ENCODE peak calls at places on chromosome 7, in six cellular contexts. One of them, this sample, is unnamed.

GRCh38 chr7:29297194-29297890 is 102.8 kb downstream of the CHN2 start:
- DNase-seq in activated CD4-positive, alpha-beta memory T cell treated with anti-CD3 and anti-CD28 coated beads for 36 hours: peak
- DNase-seq in adipocyte: no peak
- DNase-seq in brain microvascular endothelial cell: no peak
- DNase-seq in T1000: no peak
- DNase-seq in NCI-H1105 treated with DMSO at 0.1 percent for 48 hours: no peak
- DNase-seq in this sample: peak

GRCh38 chr7:74040101-74040790 is 12.3 kb downstream of the ELN start:
- DNase-seq in activated CD4-positive, alpha-beta memory T cell treated with anti-CD3 and anti-CD28 coated beads for 36 hours: no peak
- DNase-seq in NCI-H1105 treated with DMSO at 0.1 percent for 48 hours: no peak
- DNase-seq in T1000: no peak
- DNase-seq in brain microvascular endothelial cell: no peak
- DNase-seq in adipocyte: no peak
- DNase-seq in this sample: no peak

GRCh38 chr7:149496642-149497391 is 792 bp downstream of the ZNF746 start:
- DNase-seq in brain microvascular endothelial cell: peak
- DNase-seq in NCI-H1105 treated with DMSO at 0.1 percent for 48 hours: peak
- DNase-seq in T1000: no peak
- DNase-seq in activated CD4-positive, alpha-beta memory T cell treated with anti-CD3 and anti-CD28 coated beads for 36 hours: peak
- DNase-seq in adipocyte: peak
- DNase-seq in this sample: peak

GRCh38 chr7:124056234-124056633 is 23.4 kb upstream of the TMEM229A start:
- DNase-seq in NCI-H1105 treated with DMSO at 0.1 percent for 48 hours: no peak
- DNase-seq in activated CD4-positive, alpha-beta memory T cell treated with anti-CD3 and anti-CD28 coated beads for 36 hours: no peak
- DNase-seq in adipocyte: no peak
- DNase-seq in T1000: no peak
- DNase-seq in brain microvascular endothelial cell: no peak
- DNase-seq in this sample: no peak

GRCh38 chr7:115038158-115038557 is 116.3 kb downstream of the MDFIC start:
- DNase-seq in T1000: no peak
- DNase-seq in brain microvascular endothelial cell: no peak
- DNase-seq in NCI-H1105 treated with DMSO at 0.1 percent for 48 hours: peak
- DNase-seq in activated CD4-positive, alpha-beta memory T cell treated with anti-CD3 and anti-CD28 coated beads for 36 hours: no peak
- DNase-seq in adipocyte: no peak
- DNase-seq in this sample: no peak

GRCh38 chr7:772861-773621 is 46.0 kb upstream of the PRKAR1B start:
- DNase-seq in adipocyte: no peak
- DNase-seq in NCI-H1105 treated with DMSO at 0.1 percent for 48 hours: no peak
- DNase-seq in T1000: no peak
- DNase-seq in activated CD4-positive, alpha-beta memory T cell treated with anti-CD3 and anti-CD28 coated beads for 36 hours: no peak
- DNase-seq in brain microvascular endothelial cell: no peak
- DNase-seq in this sample: no peak

GRCh38 chr7:91082854-91083495 is 181.3 kb upstream of the FZD1 start:
- DNase-seq in brain microvascular endothelial cell: no peak
- DNase-seq in NCI-H1105 treated with DMSO at 0.1 percent for 48 hours: peak
- DNase-seq in activated CD4-positive, alpha-beta memory T cell treated with anti-CD3 and anti-CD28 coated beads for 36 hours: no peak
- DNase-seq in adipocyte: peak
- DNase-seq in T1000: no peak
- DNase-seq in this sample: no peak

GRCh38 chr7:29494350-29494749 is 69.3 kb upstream of the PRR15 start:
- DNase-seq in brain microvascular endothelial cell: no peak
- DNase-seq in activated CD4-positive, alpha-beta memory T cell treated with anti-CD3 and anti-CD28 coated beads for 36 hours: no peak
- DNase-seq in T1000: no peak
- DNase-seq in NCI-H1105 treated with DMSO at 0.1 percent for 48 hours: no peak
- DNase-seq in adipocyte: peak
- DNase-seq in this sample: no peak

GRCh38 chr7:46750321-46750865 is 829.3 kb upstream of the IGFBP3 start:
- DNase-seq in T1000: no peak
- DNase-seq in adipocyte: no peak
- DNase-seq in brain microvascular endothelial cell: no peak
- DNase-seq in NCI-H1105 treated with DMSO at 0.1 percent for 48 hours: no peak
- DNase-seq in activated CD4-positive, alpha-beta memory T cell treated with anti-CD3 and anti-CD28 coated beads for 36 hours: no peak
- DNase-seq in this sample: no peak

GRCh38 chr7:69770613-69771012 is 172.3 kb downstream of the AUTS2 start:
- DNase-seq in brain microvascular endothelial cell: no peak
- DNase-seq in adipocyte: no peak
- DNase-seq in T1000: no peak
- DNase-seq in NCI-H1105 treated with DMSO at 0.1 percent for 48 hours: no peak
- DNase-seq in activated CD4-positive, alpha-beta memory T cell treated with anti-CD3 and anti-CD28 coated beads for 36 hours: no peak
- DNase-seq in this sample: no peak

GRCh38 chr7:40015790-40016296 is 65.8 kb downstream of the CDK13 start:
- DNase-seq in NCI-H1105 treated with DMSO at 0.1 percent for 48 hours: peak
- DNase-seq in activated CD4-positive, alpha-beta memory T cell treated with anti-CD3 and anti-CD28 coated beads for 36 hours: no peak
- DNase-seq in T1000: no peak
- DNase-seq in brain microvascular endothelial cell: peak
- DNase-seq in adipocyte: peak
- DNase-seq in this sample: peak

GRCh38 chr7:128459394-128459878 is 3.8 kb downstream of the HILPDA start:
- DNase-seq in adipocyte: peak
- DNase-seq in NCI-H1105 treated with DMSO at 0.1 percent for 48 hours: peak
- DNase-seq in T1000: no peak
- DNase-seq in activated CD4-positive, alpha-beta memory T cell treated with anti-CD3 and anti-CD28 coated beads for 36 hours: peak
- DNase-seq in brain microvascular endothelial cell: peak
- DNase-seq in this sample: peak

GRCh38 chr7:22726345-22726848 is 603 bp upstream of the IL6 start:
- DNase-seq in T1000: peak
- DNase-seq in brain microvascular endothelial cell: peak
- DNase-seq in adipocyte: peak
- DNase-seq in NCI-H1105 treated with DMSO at 0.1 percent for 48 hours: peak
- DNase-seq in activated CD4-positive, alpha-beta memory T cell treated with anti-CD3 and anti-CD28 coated beads for 36 hours: peak
- DNase-seq in this sample: peak

GRCh38 chr7:74083928-74084721 is 521 bp downstream of the LIMK1 start:
- DNase-seq in NCI-H1105 treated with DMSO at 0.1 percent for 48 hours: no peak
- DNase-seq in T1000: no peak
- DNase-seq in activated CD4-positive, alpha-beta memory T cell treated with anti-CD3 and anti-CD28 coated beads for 36 hours: peak
- DNase-seq in adipocyte: peak
- DNase-seq in brain microvascular endothelial cell: no peak
- DNase-seq in this sample: peak

GRCh38 chr7:129644634-129645230 is 33.2 kb downstream of the NRF1 start:
- DNase-seq in adipocyte: peak
- DNase-seq in activated CD4-positive, alpha-beta memory T cell treated with anti-CD3 and anti-CD28 coated beads for 36 hours: no peak
- DNase-seq in T1000: no peak
- DNase-seq in NCI-H1105 treated with DMSO at 0.1 percent for 48 hours: peak
- DNase-seq in brain microvascular endothelial cell: peak
- DNase-seq in this sample: no peak

GRCh38 chr7:36360244-36360643 is 29.4 kb upstream of the ANLN start:
- DNase-seq in adipocyte: no peak
- DNase-seq in activated CD4-positive, alpha-beta memory T cell treated with anti-CD3 and anti-CD28 coated beads for 36 hours: no peak
- DNase-seq in brain microvascular endothelial cell: no peak
- DNase-seq in T1000: no peak
- DNase-seq in NCI-H1105 treated with DMSO at 0.1 percent for 48 hours: no peak
- DNase-seq in this sample: no peak

GRCh38 chr7:155584763-155585531 is 38.6 kb upstream of the CNPY1 start:
- DNase-seq in adipocyte: peak
- DNase-seq in NCI-H1105 treated with DMSO at 0.1 percent for 48 hours: no peak
- DNase-seq in T1000: no peak
- DNase-seq in brain microvascular endothelial cell: peak
- DNase-seq in activated CD4-positive, alpha-beta memory T cell treated with anti-CD3 and anti-CD28 coated beads for 36 hours: no peak
- DNase-seq in this sample: no peak

GRCh38 chr7:134514663-134515062 is 12.7 kb upstream of the AKR1B10 start:
- DNase-seq in T1000: peak
- DNase-seq in brain microvascular endothelial cell: peak
- DNase-seq in adipocyte: peak
- DNase-seq in activated CD4-positive, alpha-beta memory T cell treated with anti-CD3 and anti-CD28 coated beads for 36 hours: no peak
- DNase-seq in NCI-H1105 treated with DMSO at 0.1 percent for 48 hours: peak
- DNase-seq in this sample: peak

GRCh38 chr7:2604608-2605174 is 27.1 kb upstream of the TTYH3 start:
- DNase-seq in T1000: no peak
- DNase-seq in brain microvascular endothelial cell: no peak
- DNase-seq in activated CD4-positive, alpha-beta memory T cell treated with anti-CD3 and anti-CD28 coated beads for 36 hours: no peak
- DNase-seq in NCI-H1105 treated with DMSO at 0.1 percent for 48 hours: no peak
- DNase-seq in adipocyte: no peak
- DNase-seq in this sample: no peak

GRCh38 chr7:24755541-24756416 is 1.5 kb downstream of the GSDME start:
- DNase-seq in activated CD4-positive, alpha-beta memory T cell treated with anti-CD3 and anti-CD28 coated beads for 36 hours: peak
- DNase-seq in adipocyte: no peak
- DNase-seq in T1000: no peak
- DNase-seq in NCI-H1105 treated with DMSO at 0.1 percent for 48 hours: no peak
- DNase-seq in brain microvascular endothelial cell: peak
- DNase-seq in this sample: peak

GRCh38 chr7:2785071-2785500 is 59.0 kb downstream of the GNA12 start:
- DNase-seq in activated CD4-positive, alpha-beta memory T cell treated with anti-CD3 and anti-CD28 coated beads for 36 hours: no peak
- DNase-seq in adipocyte: peak
- DNase-seq in T1000: no peak
- DNase-seq in NCI-H1105 treated with DMSO at 0.1 percent for 48 hours: no peak
- DNase-seq in brain microvascular endothelial cell: peak
- DNase-seq in this sample: no peak

GRCh38 chr7:18834574-18835361 is 282.7 kb downstream of the TWIST1 start:
- DNase-seq in NCI-H1105 treated with DMSO at 0.1 percent for 48 hours: no peak
- DNase-seq in brain microvascular endothelial cell: no peak
- DNase-seq in activated CD4-positive, alpha-beta memory T cell treated with anti-CD3 and anti-CD28 coated beads for 36 hours: no peak
- DNase-seq in adipocyte: no peak
- DNase-seq in T1000: no peak
- DNase-seq in this sample: no peak

GRCh38 chr7:90320801-90321494 is at the start of gene FAM237B:
- DNase-seq in T1000: no peak
- DNase-seq in NCI-H1105 treated with DMSO at 0.1 percent for 48 hours: no peak
- DNase-seq in brain microvascular endothelial cell: no peak
- DNase-seq in adipocyte: peak
- DNase-seq in activated CD4-positive, alpha-beta memory T cell treated with anti-CD3 and anti-CD28 coated beads for 36 hours: no peak
- DNase-seq in this sample: no peak